ENCODE peak calls at places on chromosomes 4 and X, in eight cellular contexts. U, X, B, J, I, F, S and Q are unnamed samples.

GRCh38 chr4:40699648-40700047 is 50.1 kb upstream of the NSUN7 start:
- DNase-seq in U (no peak), X (no peak), B (no peak), J (no peak), I (no peak), F (peak; percentile 35), S (no peak), Q (no peak)

GRCh38 chr4:78642934-78643333 is 91.4 kb downstream of the ANXA3 start:
- DNase-seq in U (no peak), X (no peak), B (no peak), J (no peak), I (no peak), F (no peak), S (no peak), Q (no peak)

GRCh38 chrX:3346436-3347329 is at the start of gene MXRA5:
- DNase-seq in U (no peak), X (peak; percentile 48), B (no peak), J (no peak), I (peak; percentile 11), F (no peak), S (no peak), Q (peak; percentile 90)

GRCh38 chr4:86730310-86730709 is 118.9 kb downstream of the SLC10A6 start:
- DNase-seq in U (no peak), X (no peak), B (no peak), J (no peak), I (no peak), F (no peak), S (no peak), Q (no peak)

GRCh38 chr4:137124278-137124932 is 407.9 kb downstream of the PCDH18 start:
- DNase-seq in U (peak; percentile 13), X (no peak), B (no peak), J (no peak), I (no peak), F (peak; percentile 16), S (peak; percentile 24), Q (no peak)

GRCh38 chr4:67861513-67861912 is 22.3 kb downstream of the TMPRSS11D start:
- DNase-seq in U (peak; percentile 6), X (no peak), B (no peak), J (no peak), I (no peak), F (no peak), S (no peak), Q (no peak)

GRCh38 chr4:23269583-23269982 is 576.8 kb downstream of the GBA3 start:
- DNase-seq in U (no peak), X (no peak), B (no peak), J (no peak), I (no peak), F (no peak), S (no peak), Q (no peak)

GRCh38 chr4:111697176-111697962 is 447.9 kb upstream of the FAM241A start:
- DNase-seq in U (no peak), X (no peak), B (no peak), J (no peak), I (no peak), F (no peak), S (no peak), Q (no peak)

GRCh38 chr4:2417196-2417764 is 1.2 kb downstream of the ZFYVE28 start:
- DNase-seq in U (no peak), X (no peak), B (no peak), J (no peak), I (peak; percentile 30), F (no peak), S (no peak), Q (no peak)

GRCh38 chrX:107718156-107718621 is 57.4 kb downstream of the TSC22D3 start:
- DNase-seq in U (peak; percentile 61), X (peak; percentile 76), B (peak; percentile 90), J (peak; percentile 76), I (peak; percentile 66), F (no peak), S (peak; percentile 35), Q (peak; percentile 88)

GRCh38 chr4:4436244-4436823 is 49.4 kb downstream of the NSG1 start:
- DNase-seq in U (no peak), X (no peak), B (no peak), J (no peak), I (no peak), F (no peak), S (no peak), Q (no peak)

GRCh38 chrX:26778320-26778888 is 562.4 kb downstream of the MAGEB5 start:
- DNase-seq in U (no peak), X (no peak), B (no peak), J (no peak), I (no peak), F (no peak), S (no peak), Q (no peak)

GRCh38 chr4:47374477-47374876 is 89.0 kb downstream of the COMMD8 start:
- DNase-seq in U (no peak), X (no peak), B (no peak), J (no peak), I (no peak), F (peak; percentile 35), S (no peak), Q (no peak)

GRCh38 chrX:44061940-44062339 is 88.8 kb upstream of the NDP start:
- DNase-seq in U (no peak), X (no peak), B (no peak), J (no peak), I (no peak), F (no peak), S (no peak), Q (no peak)

GRCh38 chrX:150429577-150429976 is 66.5 kb downstream of the MAMLD1 start:
- DNase-seq in U (no peak), X (no peak), B (no peak), J (no peak), I (no peak), F (peak; percentile 1), S (no peak), Q (no peak)

GRCh38 chr4:156952078-156952759 is 19.4 kb downstream of the PDGFC start:
- DNase-seq in U (no peak), X (no peak), B (no peak), J (no peak), I (no peak), F (no peak), S (no peak), Q (no peak)

GRCh38 chrX:69389221-69389620 is 114.9 kb upstream of the NALF2 start:
- DNase-seq in U (no peak), X (no peak), B (no peak), J (no peak), I (no peak), F (no peak), S (no peak), Q (no peak)